ENCODE peak calls at places on chromosomes 16 and 17, in four cellular contexts. Y is neural crest cell; K is upper lobe of right lung; A is activated CD8-positive, alpha-beta T cell treated with anti-CD3 and anti-CD28 coated beads for 36 hours. E is an unnamed sample.

GRCh38 chr16:28950648-28951409 is at the start of gene NFATC2IP:
- DNase-seq in Y (peak), K (peak), A (peak), E (peak)

GRCh38 chr17:7192271-7192937 is 13.2 kb upstream of the ASGR1 start:
- DNase-seq in Y (no peak), K (no peak), A (no peak), E (no peak)

GRCh38 chr17:54967621-54968258 is 714 bp downstream of the COX11 start:
- DNase-seq in Y (no peak), K (no peak), A (peak), E (peak)

GRCh38 chr17:5785867-5786509 is 201.7 kb upstream of the NLRP1 start:
- DNase-seq in Y (no peak), K (no peak), A (no peak), E (peak)

GRCh38 chr16:83113317-83113716 is 486.5 kb downstream of the CDH13 start:
- DNase-seq in Y (peak), K (no peak), A (peak), E (no peak)

GRCh38 chr16:56990407-56991286 is 1.3 kb downstream of the NLRC5 start:
- DNase-seq in Y (no peak), K (no peak), A (no peak), E (no peak)

GRCh38 chr16:4338712-4339299 is 12.3 kb downstream of the PAM16 start:
- DNase-seq in Y (no peak), K (peak), A (no peak), E (no peak)

GRCh38 chr17:78442648-78443128 is 64.2 kb downstream of the PGS1 start:
- DNase-seq in Y (no peak), K (peak), A (no peak), E (no peak)

GRCh38 chr16:67442581-67443255 is 11.8 kb downstream of the HSD11B2 start:
- DNase-seq in Y (no peak), K (no peak), A (no peak), E (no peak)

GRCh38 chr17:17837966-17838962 is 1.5 kb upstream of the SREBF1 start:
- DNase-seq in Y (no peak), K (peak), A (no peak), E (no peak)

GRCh38 chr17:77409282-77410161 is 268.8 kb downstream of the SEC14L1 start:
- DNase-seq in Y (peak), K (peak), A (peak), E (no peak)

GRCh38 chr17:55674107-55674506 is 48.6 kb downstream of the TMEM100 start:
- DNase-seq in Y (no peak), K (no peak), A (no peak), E (no peak)

GRCh38 chr17:45320931-45321461 is 4.2 kb upstream of the MAP3K14 start:
- DNase-seq in Y (no peak), K (no peak), A (peak), E (no peak)

GRCh38 chr17:2025220-2025621 is at the start of gene RTN4RL1:
- DNase-seq in Y (no peak), K (peak), A (peak), E (peak)

GRCh38 chr17:76811028-76811427 is 57.2 kb upstream of the MGAT5B start:
- DNase-seq in Y (no peak), K (no peak), A (no peak), E (no peak)

GRCh38 chr17:78974635-78975591 is 4.8 kb downstream of the LGALS3BP start:
- DNase-seq in Y (no peak), K (peak), A (no peak), E (no peak)

GRCh38 chr17:42174126-42174783 is 6.7 kb downstream of the KCNH4 start:
- DNase-seq in Y (no peak), K (no peak), A (no peak), E (no peak)

GRCh38 chr17:3575506-3575905 is 17.9 kb upstream of the TRPV3 start:
- DNase-seq in Y (no peak), K (no peak), A (no peak), E (no peak)

GRCh38 chr17:81093576-81094223 is 58.7 kb downstream of the BAIAP2 start:
- DNase-seq in Y (no peak), K (no peak), A (no peak), E (no peak)

GRCh38 chr17:30372755-30373154 is 6.0 kb upstream of the CPD start:
- DNase-seq in Y (no peak), K (no peak), A (peak), E (no peak)

GRCh38 chr16:3194792-3195191 is 6.8 kb downstream of the OR1F1 start:
- DNase-seq in Y (no peak), K (no peak), A (no peak), E (no peak)

GRCh38 chr16:19883296-19883951 is 1.2 kb downstream of the GPRC5B start:
- DNase-seq in Y (peak), K (no peak), A (peak), E (no peak)

GRCh38 chr17:67246648-67247415 is 1.8 kb upstream of the HELZ start:
- DNase-seq in Y (no peak), K (peak), A (peak), E (peak)

GRCh38 chr16:75087040-75087979 is 29.3 kb downstream of the LDHD start:
- DNase-seq in Y (no peak), K (no peak), A (no peak), E (no peak)

GRCh38 chr16:9123871-9124270 is 32.4 kb downstream of the HAPSTR1 start:
- DNase-seq in Y (no peak), K (peak), A (peak), E (no peak)

GRCh38 chr17:79800325-79801155 is 3.7 kb upstream of the CBX8 start:
- DNase-seq in Y (no peak), K (peak), A (peak), E (peak)

GRCh38 chr17:31674717-31675349 is 184.2 kb downstream of the COPRS start:
- DNase-seq in Y (no peak), K (no peak), A (no peak), E (no peak)

GRCh38 chr17:82613283-82614094 is 34.8 kb downstream of the WDR45B start:
- DNase-seq in Y (no peak), K (no peak), A (no peak), E (no peak)

GRCh38 chr17:82619211-82619610 is 29.0 kb downstream of the WDR45B start:
- DNase-seq in Y (no peak), K (no peak), A (no peak), E (no peak)

GRCh38 chr17:82616021-82616703 is 32.1 kb downstream of the WDR45B start:
- DNase-seq in Y (no peak), K (no peak), A (no peak), E (no peak)

GRCh38 chr17:82614095-82614631 is 34.1 kb downstream of the WDR45B start:
- DNase-seq in Y (no peak), K (no peak), A (no peak), E (no peak)

GRCh38 chr17:82615084-82616020 is 32.9 kb downstream of the WDR45B start:
- DNase-seq in Y (no peak), K (no peak), A (no peak), E (no peak)
- TF ChIP-seq CTCF in Y (no peak), K (no peak), A (no peak), E (peak)

GRCh38 chr16:88130016-88130415 is 178.8 kb downstream of the BANP start:
- DNase-seq in Y (no peak), K (no peak), A (no peak), E (no peak)

GRCh38 chr16:88131256-88131655 is 180.0 kb downstream of the BANP start:
- DNase-seq in Y (no peak), K (no peak), A (no peak), E (peak)

GRCh38 chr16:88131966-88132365 is 180.7 kb downstream of the BANP start:
- DNase-seq in Y (no peak), K (no peak), A (no peak), E (no peak)

GRCh38 chr16:88128556-88128955 is 177.3 kb downstream of the BANP start:
- DNase-seq in Y (no peak), K (no peak), A (no peak), E (peak)

DNA sequence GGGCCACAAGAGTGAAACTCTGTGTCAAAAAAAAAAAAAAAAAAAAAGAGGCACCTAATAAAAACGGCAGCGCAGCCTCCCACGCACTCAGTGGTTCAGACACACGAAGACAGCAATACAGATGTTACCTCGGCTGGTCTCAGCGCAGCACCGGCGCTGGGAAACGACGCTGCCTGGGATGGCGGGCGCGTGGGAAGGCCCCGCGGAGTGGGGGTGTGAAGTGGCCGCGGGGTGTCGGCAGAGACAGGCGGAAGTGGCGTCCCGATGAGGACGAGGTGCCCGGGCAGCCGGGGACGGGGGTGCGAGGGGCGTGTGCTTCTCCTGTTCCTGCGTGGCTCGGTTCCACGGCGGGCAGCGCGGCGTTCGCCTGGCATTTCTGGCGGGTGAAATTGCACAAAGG is 179.4 kb downstream of the BANP start:
- DNase-seq in Y (no peak), K (no peak), A (no peak), E (no peak)
- TF ChIP-seq CTCF in Y (no peak), K (no peak), A (no peak), E (no peak)

GRCh38 chr16:81842564-81843242 is 63.6 kb downstream of the PLCG2 start:
- DNase-seq in Y (no peak), K (no peak), A (no peak), E (peak)
- TF ChIP-seq CTCF in Y (no peak), K (no peak), A (no peak), E (no peak)

GRCh38 chr17:56679148-56679766 is 85.8 kb downstream of the NOG start:
- DNase-seq in Y (peak), K (no peak), A (peak), E (peak)
- TF ChIP-seq CTCF in Y (peak), K (peak), A (peak), E (peak)

GRCh38 chr16:85935957-85936760 is 37.2 kb downstream of the IRF8 start:
- DNase-seq in Y (no peak), K (no peak), A (peak), E (peak)
- TF ChIP-seq CTCF in Y (no peak), K (no peak), A (no peak), E (no peak)

GRCh38 chr17:50354776-50355175 is 8.8 kb downstream of the XYLT2 start:
- DNase-seq in Y (no peak), K (peak), A (no peak), E (no peak)

GRCh38 chr17:50353600-50354195 is 7.8 kb downstream of the XYLT2 start:
- DNase-seq in Y (no peak), K (peak), A (no peak), E (peak)

GRCh38 chr17:50354198-50354597 is 8.3 kb downstream of the XYLT2 start:
- DNase-seq in Y (no peak), K (peak), A (no peak), E (no peak)

GRCh38 chr17:50352072-50352692 is 6.3 kb downstream of the XYLT2 start:
- DNase-seq in Y (no peak), K (peak), A (no peak), E (no peak)

DNA sequence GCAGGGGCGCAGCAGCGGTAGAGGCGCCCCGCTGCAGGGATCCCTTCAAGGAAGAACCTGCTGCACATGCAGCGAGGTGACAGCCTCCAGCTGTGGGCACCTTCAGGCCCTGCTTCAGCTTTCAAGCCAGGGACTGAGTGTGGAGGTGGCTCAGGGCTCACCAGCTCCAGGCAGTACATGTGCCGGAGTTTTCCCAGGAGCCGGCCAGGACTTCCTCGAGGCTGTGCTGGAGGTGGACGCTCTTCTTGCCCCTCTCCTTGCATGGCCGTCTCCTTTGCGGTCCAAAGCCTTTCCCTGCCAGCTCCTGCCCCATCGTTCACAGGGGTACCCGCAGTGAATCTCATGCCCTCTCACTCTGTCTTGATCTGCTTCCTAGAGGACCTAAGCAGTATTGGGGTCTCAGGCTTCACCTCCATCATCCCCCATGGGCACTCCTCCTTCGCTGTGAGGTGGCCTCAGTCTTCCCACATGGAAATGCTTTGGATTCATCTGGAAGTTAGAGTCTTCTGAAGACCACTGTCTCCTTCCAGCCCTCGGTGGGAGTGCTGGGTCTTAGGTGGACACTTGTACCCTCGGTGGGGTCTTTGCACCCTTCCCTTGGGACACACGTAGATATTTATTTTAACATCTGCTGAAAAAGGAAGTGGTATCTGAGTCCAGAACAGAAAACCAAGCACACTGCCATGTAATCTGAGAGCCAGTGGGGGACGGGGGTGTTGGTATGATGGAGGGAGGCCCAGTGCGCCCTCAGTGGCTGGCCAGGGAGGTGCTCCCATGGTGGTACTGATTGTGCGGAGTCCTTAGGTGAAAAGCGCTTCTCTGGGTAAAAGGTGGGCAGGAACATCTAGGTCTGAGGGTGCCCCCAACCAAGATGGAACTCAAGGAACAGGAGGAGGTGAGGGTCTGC is 7.0 kb downstream of the XYLT2 start:
- DNase-seq in Y (no peak), K (peak), A (no peak), E (no peak)
- TF ChIP-seq CTCF in Y (no peak), K (no peak), A (no peak), E (no peak)